ENCODE peak calls at places on chromosomes 11 and 22, in seven cellular contexts. G is cardiac muscle cell, S is cardiac fibroblast, C is fibroblast of the aortic adventitia, U is NB4, N is endodermal cell, Z is hepatocyte. M is an unnamed sample.

GRCh38 chr11:28963189-28963588 is 855.0 kb downstream of the METTL15 start:
- DNase-seq in G (no peak), S (peak), C (peak), U (no peak), N (no peak), Z (no peak), M (peak)

GRCh38 chr22:46607483-46608114 is 12.6 kb upstream of the GRAMD4 start:
- DNase-seq in G (no peak), S (no peak), C (no peak), U (no peak), N (no peak), Z (no peak), M (no peak)

GRCh38 chr11:112291191-112291590 is 30.5 kb upstream of the PLET1 start:
- DNase-seq in G (no peak), S (no peak), C (no peak), U (no peak), N (no peak), Z (no peak), M (no peak)

GRCh38 chr11:36192723-36193619 is 96.3 kb downstream of the COMMD9 start:
- DNase-seq in G (no peak), S (no peak), C (no peak), U (no peak), N (no peak), Z (no peak), M (no peak)

GRCh38 chr22:45612451-45612901 is 59.2 kb upstream of the ATXN10 start:
- DNase-seq in G (no peak), S (peak), C (peak), U (peak), N (no peak), Z (no peak), M (peak)

GRCh38 chr11:1827095-1827797 is 7.5 kb upstream of the SYT8 start:
- DNase-seq in G (no peak), S (peak), C (peak), U (no peak), N (no peak), Z (peak), M (peak)

GRCh38 chr11:123544631-123545375 is 109.6 kb downstream of the SCN3B start:
- DNase-seq in G (no peak), S (no peak), C (no peak), U (no peak), N (no peak), Z (no peak), M (no peak)

GRCh38 chr11:6455070-6455469 is 14.3 kb upstream of the HPX start:
- DNase-seq in G (no peak), S (no peak), C (no peak), U (no peak), N (no peak), Z (no peak), M (no peak)

GRCh38 chr11:65165847-65166317 is 4.2 kb upstream of the SPDYC start:
- DNase-seq in G (no peak), S (peak), C (no peak), U (no peak), N (no peak), Z (no peak), M (peak)

GRCh38 chr11:44611687-44612437 is 46.4 kb downstream of the CD82 start:
- DNase-seq in G (no peak), S (no peak), C (no peak), U (no peak), N (no peak), Z (no peak), M (no peak)

GRCh38 chr22:40324468-40325305 is 21.6 kb upstream of the ADSL start:
- DNase-seq in G (no peak), S (no peak), C (no peak), U (no peak), N (peak), Z (no peak), M (no peak)

GRCh38 chr11:76616676-76617552 is 53.6 kb downstream of the LRRC32 start:
- DNase-seq in G (no peak), S (no peak), C (no peak), U (no peak), N (peak), Z (no peak), M (no peak)

GRCh38 chr11:72692498-72693237 is 18.4 kb upstream of the PDE2A start:
- DNase-seq in G (no peak), S (no peak), C (no peak), U (no peak), N (no peak), Z (no peak), M (no peak)

GRCh38 chr11:62489204-62489603 is 57.4 kb downstream of the AHNAK start:
- DNase-seq in G (no peak), S (no peak), C (peak), U (no peak), N (no peak), Z (no peak), M (no peak)

GRCh38 chr11:44913502-44913901 is 37.2 kb downstream of the TP53I11 start:
- DNase-seq in G (no peak), S (no peak), C (no peak), U (no peak), N (no peak), Z (no peak), M (no peak)

GRCh38 chr22:46072981-46073682 is 77.2 kb upstream of the PPARA start:
- DNase-seq in G (no peak), S (peak), C (no peak), U (peak), N (no peak), Z (no peak), M (no peak)

GRCh38 chr11:10390375-10390774 is 64.7 kb upstream of the AMPD3 start:
- DNase-seq in G (no peak), S (peak), C (peak), U (no peak), N (no peak), Z (no peak), M (peak)

GRCh38 chr11:104198576-104198975 is 34.6 kb upstream of the PDGFD start:
- DNase-seq in G (no peak), S (peak), C (peak), U (peak), N (no peak), Z (no peak), M (peak)

GRCh38 chr22:44023404-44024287 is 456 bp upstream of the PARVB start:
- DNase-seq in G (peak), S (peak), C (peak), U (peak), N (peak), Z (peak), M (no peak)

GRCh38 chr22:45976351-45977002 is 485 bp downstream of the WNT7B start:
- DNase-seq in G (peak), S (no peak), C (no peak), U (no peak), N (no peak), Z (no peak), M (no peak)

GRCh38 chr22:28243539-28243938 is 324.5 kb upstream of the PITPNB start:
- DNase-seq in G (no peak), S (peak), C (peak), U (no peak), N (no peak), Z (no peak), M (peak)

GRCh38 chr11:110297082-110297725 is 790 bp upstream of the RDX start:
- DNase-seq in G (no peak), S (peak), C (peak), U (peak), N (peak), Z (no peak), M (no peak)

GRCh38 chr11:6672006-6672405 is 11.1 kb downstream of the MRPL17 start:
- DNase-seq in G (no peak), S (no peak), C (no peak), U (no peak), N (no peak), Z (no peak), M (no peak)

GRCh38 chr11:82356316-82356715 is 377.3 kb downstream of the FAM181B start:
- DNase-seq in G (no peak), S (no peak), C (no peak), U (no peak), N (no peak), Z (no peak), M (no peak)

GRCh38 chr22:19892249-19892879 is 37.7 kb upstream of the GNB1L start:
- DNase-seq in G (no peak), S (peak), C (no peak), U (peak), N (no peak), Z (peak), M (peak)

GRCh38 chr11:58905141-58905715 is 34.1 kb upstream of the GLYATL1 start:
- DNase-seq in G (peak), S (peak), C (peak), U (no peak), N (peak), Z (peak), M (peak)

GRCh38 chr11:123419720-123420466 is 10.2 kb upstream of the GRAMD1B start:
- DNase-seq in G (no peak), S (no peak), C (no peak), U (no peak), N (no peak), Z (peak), M (no peak)

GRCh38 chr22:46573781-46574437 is 36.5 kb upstream of the CELSR1 start:
- DNase-seq in G (no peak), S (no peak), C (no peak), U (peak), N (no peak), Z (no peak), M (no peak)

GRCh38 chr11:35105319-35106063 is 33.5 kb upstream of the CD44 start:
- DNase-seq in G (peak), S (peak), C (peak), U (no peak), N (no peak), Z (no peak), M (no peak)

GRCh38 chr11:119701591-119702260 is 27.3 kb downstream of the NECTIN1 start:
- DNase-seq in G (no peak), S (no peak), C (no peak), U (no peak), N (no peak), Z (no peak), M (no peak)

GRCh38 chr22:46060292-46061123 is 83.5 kb upstream of the WNT7B start:
- DNase-seq in G (no peak), S (no peak), C (no peak), U (no peak), N (peak), Z (no peak), M (no peak)

GRCh38 chr22:40400173-40400572 is 29.8 kb downstream of the SGSM3 start:
- DNase-seq in G (no peak), S (no peak), C (no peak), U (peak), N (no peak), Z (no peak), M (no peak)

GRCh38 chr11:60005360-60005759 is 11.6 kb upstream of the OOSP4B start:
- DNase-seq in G (no peak), S (no peak), C (no peak), U (no peak), N (no peak), Z (no peak), M (no peak)

GRCh38 chr22:27780161-27780575 is 21.4 kb downstream of the MN1 start:
- DNase-seq in G (peak), S (peak), C (peak), U (no peak), N (peak), Z (no peak), M (peak)

GRCh38 chr22:38781033-38781432 is 12.9 kb downstream of the DNAL4 start:
- DNase-seq in G (no peak), S (no peak), C (no peak), U (no peak), N (no peak), Z (no peak), M (no peak)

GRCh38 chr22:22479999-22480532 is 28.5 kb downstream of the ZNF280B start:
- DNase-seq in G (no peak), S (no peak), C (peak), U (no peak), N (no peak), Z (no peak), M (no peak)

GRCh38 chr11:69638941-69639681 is 1.8 kb upstream of the CCND1 start:
- DNase-seq in G (peak), S (peak), C (peak), U (peak), N (peak), Z (peak), M (peak)

GRCh38 chr11:130891326-130891725 is 25.0 kb downstream of the SNX19 start:
- DNase-seq in G (no peak), S (peak), C (peak), U (no peak), N (no peak), Z (no peak), M (no peak)

GRCh38 chr11:111148116-111148515 is 97.4 kb upstream of the POU2AF2 start:
- DNase-seq in G (no peak), S (no peak), C (peak), U (no peak), N (no peak), Z (no peak), M (peak)

GRCh38 chr11:26839911-26840705 is 118.2 kb upstream of the SLC5A12 start:
- DNase-seq in G (no peak), S (no peak), C (no peak), U (no peak), N (no peak), Z (no peak), M (peak)

GRCh38 chr11:115221461-115222069 is 282.6 kb downstream of the CADM1 start:
- DNase-seq in G (no peak), S (no peak), C (no peak), U (no peak), N (peak), Z (no peak), M (no peak)

GRCh38 chr11:115220423-115220822 is 283.8 kb downstream of the CADM1 start:
- DNase-seq in G (no peak), S (no peak), C (no peak), U (no peak), N (no peak), Z (no peak), M (no peak)

GRCh38 chr11:115220881-115221280 is 283.3 kb downstream of the CADM1 start:
- DNase-seq in G (no peak), S (no peak), C (no peak), U (no peak), N (no peak), Z (no peak), M (no peak)

GRCh38 chr11:115222218-115222862 is 281.9 kb downstream of the CADM1 start:
- DNase-seq in G (no peak), S (peak), C (no peak), U (peak), N (peak), Z (no peak), M (peak)

GRCh38 chr11:115222863-115223530 is 281.2 kb downstream of the CADM1 start:
- DNase-seq in G (no peak), S (no peak), C (no peak), U (no peak), N (no peak), Z (no peak), M (peak)
- TF ChIP-seq CTCF in G (no peak), S (no peak), C (no peak), U (no peak), N (no peak), Z (no peak), M (no peak)

GRCh38 chr11:66851698-66852465 is 5.0 kb upstream of the LRFN4 start:
- DNase-seq in G (no peak), S (no peak), C (no peak), U (no peak), N (peak), Z (no peak), M (no peak)
- TF ChIP-seq CTCF in G (peak), S (peak), C (no peak), U (peak), N (peak), Z (peak), M (peak)

GRCh38 chr22:50400406-50400805 is 57.3 kb downstream of the PPP6R2 start:
- DNase-seq in G (no peak), S (no peak), C (no peak), U (no peak), N (no peak), Z (no peak), M (no peak)

GRCh38 chr22:50403701-50404101 is 60.6 kb downstream of the PPP6R2 start:
- DNase-seq in G (no peak), S (no peak), C (no peak), U (no peak), N (no peak), Z (peak), M (peak)

GRCh38 chr22:50399751-50400331 is 56.7 kb downstream of the PPP6R2 start:
- DNase-seq in G (peak), S (peak), C (no peak), U (peak), N (peak), Z (peak), M (peak)

GRCh38 chr22:50400931-50401330 is 57.8 kb downstream of the PPP6R2 start:
- DNase-seq in G (no peak), S (no peak), C (no peak), U (no peak), N (no peak), Z (no peak), M (no peak)

DNA sequence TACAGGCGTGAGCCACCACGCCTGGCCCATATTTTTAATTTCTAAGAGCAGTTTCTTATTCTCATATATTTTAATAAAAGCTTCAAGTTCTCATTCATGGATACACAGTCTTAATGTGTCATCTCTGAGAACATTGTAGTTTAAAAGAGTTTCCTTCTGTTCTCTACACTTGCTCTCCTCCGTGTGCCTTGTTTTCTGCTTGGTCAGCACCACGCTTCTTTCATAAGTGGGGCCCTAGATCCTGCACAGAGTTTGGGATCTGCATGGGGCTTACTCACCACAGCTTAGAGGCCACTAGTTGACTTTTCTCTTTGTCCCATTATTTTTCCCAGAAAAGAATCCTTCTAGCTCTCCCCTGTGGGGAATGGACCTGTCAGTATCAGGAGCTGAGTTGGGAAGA is 58.8 kb downstream of the PPP6R2 start:
- DNase-seq in G (no peak), S (no peak), C (no peak), U (no peak), N (no peak), Z (no peak), M (no peak)
- TF ChIP-seq CTCF in G (no peak), S (no peak), C (no peak), U (no peak), N (no peak), Z (no peak), M (no peak)

GRCh38 chr22:42284643-42285181 is 14.3 kb upstream of the TCF20 start:
- DNase-seq in G (no peak), S (no peak), C (no peak), U (no peak), N (no peak), Z (no peak), M (no peak)

GRCh38 chr22:42287174-42287890 is 16.9 kb upstream of the TCF20 start:
- DNase-seq in G (no peak), S (no peak), C (no peak), U (peak), N (no peak), Z (no peak), M (no peak)

GRCh38 chr22:42285604-42286003 is 15.2 kb upstream of the TCF20 start:
- DNase-seq in G (no peak), S (no peak), C (no peak), U (no peak), N (no peak), Z (no peak), M (no peak)

GRCh38 chr22:42284230-42284591 is 13.8 kb upstream of the TCF20 start:
- DNase-seq in G (no peak), S (no peak), C (no peak), U (no peak), N (no peak), Z (no peak), M (no peak)

DNA sequence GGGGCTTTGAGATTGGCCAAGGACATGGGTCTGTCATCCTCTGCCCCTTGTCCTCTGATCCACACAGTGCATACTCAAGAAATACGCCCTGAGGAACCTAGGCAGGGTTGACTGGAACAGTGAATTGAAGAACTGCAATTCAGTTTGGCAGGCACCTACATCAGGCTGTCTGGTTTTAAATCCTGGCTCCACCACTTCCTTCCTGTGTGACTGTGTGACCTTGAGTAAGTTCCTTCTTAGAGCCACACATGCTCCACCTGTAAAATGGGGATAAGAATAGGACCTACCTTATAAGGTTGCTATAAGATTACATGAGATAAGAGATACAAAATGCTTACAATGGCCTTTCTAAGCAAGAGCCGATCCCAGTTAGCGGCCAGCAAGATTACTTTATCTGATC is 15.8 kb upstream of the TCF20 start:
- DNase-seq in G (no peak), S (no peak), C (no peak), U (peak), N (no peak), Z (no peak), M (no peak)
- TF ChIP-seq CTCF in G (no peak), S (no peak), C (no peak), U (no peak), N (no peak), Z (no peak), M (no peak)